ENCODE peak calls at places on chromosomes 13 and 19, in ten cellular contexts. One of them, this sample, is unnamed. For H3K4me1 and H3K36me3, the result is how much of the 10 kb centered on the place peaks cover.

GRCh38 chr19:7211191-7211988 is 82.8 kb downstream of the INSR start:
- DNase-seq in H1: no peak
- DNase-seq in GM12878: no peak
- DNase-seq in heart left ventricle: peak
- DNase-seq in transverse colon: no peak
- DNase-seq in suprapubic skin: no peak
- DNase-seq in upper lobe of left lung: no peak
- DNase-seq in tibial nerve: no peak
- DNase-seq in endothelial cell of umbilical vein: peak
- DNase-seq in breast epithelium: no peak
- DNase-seq in this sample: peak

GRCh38 chr19:3125900-3126524 is 9.8 kb upstream of the GNA15 start:
- DNase-seq in H1: peak
- DNase-seq in GM12878: no peak
- DNase-seq in heart left ventricle: peak
- DNase-seq in transverse colon: peak
- DNase-seq in suprapubic skin: no peak
- DNase-seq in upper lobe of left lung: peak
- DNase-seq in tibial nerve: no peak
- DNase-seq in endothelial cell of umbilical vein: peak
- DNase-seq in breast epithelium: no peak
- DNase-seq in this sample: peak

GRCh38 chr19:55304279-55304978 is 20.6 kb downstream of the BRSK1 start:
- DNase-seq in H1: peak
- DNase-seq in GM12878: no peak
- DNase-seq in heart left ventricle: peak
- DNase-seq in transverse colon: peak
- DNase-seq in suprapubic skin: no peak
- DNase-seq in upper lobe of left lung: peak
- DNase-seq in tibial nerve: no peak
- DNase-seq in endothelial cell of umbilical vein: no peak
- DNase-seq in breast epithelium: no peak
- DNase-seq in this sample: no peak

GRCh38 chr19:29560313-29561075 is 34.7 kb downstream of the VSTM2B start:
- DNase-seq in H1: no peak
- DNase-seq in GM12878: no peak
- DNase-seq in heart left ventricle: no peak
- DNase-seq in transverse colon: no peak
- DNase-seq in suprapubic skin: peak
- DNase-seq in upper lobe of left lung: no peak
- DNase-seq in tibial nerve: no peak
- DNase-seq in endothelial cell of umbilical vein: no peak
- DNase-seq in breast epithelium: no peak
- DNase-seq in this sample: no peak

GRCh38 chr13:72648513-72649065 is 78.8 kb downstream of the MZT1 start:
- DNase-seq in H1: no peak
- DNase-seq in GM12878: no peak
- DNase-seq in heart left ventricle: no peak
- DNase-seq in transverse colon: no peak
- DNase-seq in suprapubic skin: no peak
- DNase-seq in upper lobe of left lung: no peak
- DNase-seq in tibial nerve: no peak
- DNase-seq in endothelial cell of umbilical vein: no peak
- DNase-seq in breast epithelium: no peak
- DNase-seq in this sample: no peak

GRCh38 chr13:46039421-46040036 is 13.0 kb downstream of the ZC3H13 start:
- DNase-seq in H1: no peak
- DNase-seq in GM12878: no peak
- DNase-seq in heart left ventricle: no peak
- DNase-seq in transverse colon: no peak
- DNase-seq in suprapubic skin: no peak
- DNase-seq in upper lobe of left lung: no peak
- DNase-seq in tibial nerve: no peak
- DNase-seq in endothelial cell of umbilical vein: no peak
- DNase-seq in breast epithelium: no peak
- DNase-seq in this sample: no peak

GRCh38 chr13:113121928-113122420 is 625 bp upstream of the F10 start:
- DNase-seq in H1: no peak
- DNase-seq in GM12878: no peak
- DNase-seq in heart left ventricle: no peak
- DNase-seq in transverse colon: no peak
- DNase-seq in suprapubic skin: peak
- DNase-seq in upper lobe of left lung: peak
- DNase-seq in tibial nerve: no peak
- DNase-seq in endothelial cell of umbilical vein: no peak
- DNase-seq in breast epithelium: peak
- DNase-seq in this sample: peak

GRCh38 chr13:113122571-113123225 is at the start of gene F10:
- DNase-seq in H1: peak
- DNase-seq in GM12878: no peak
- DNase-seq in heart left ventricle: peak
- DNase-seq in transverse colon: peak
- DNase-seq in suprapubic skin: peak
- DNase-seq in upper lobe of left lung: peak
- DNase-seq in tibial nerve: peak
- DNase-seq in endothelial cell of umbilical vein: no peak
- DNase-seq in breast epithelium: peak
- DNase-seq in this sample: peak

GRCh38 chr19:49689133-49690072 is at the start of gene ADM5:
- DNase-seq in H1: peak
- DNase-seq in GM12878: no peak
- DNase-seq in heart left ventricle: peak
- DNase-seq in transverse colon: peak
- DNase-seq in suprapubic skin: peak
- DNase-seq in upper lobe of left lung: peak
- DNase-seq in tibial nerve: no peak
- DNase-seq in endothelial cell of umbilical vein: peak
- DNase-seq in breast epithelium: peak
- DNase-seq in this sample: no peak

GRCh38 chr13:26482451-26483197 is 74.9 kb upstream of the WASF3 start:
- DNase-seq in H1: peak
- DNase-seq in GM12878: peak
- DNase-seq in heart left ventricle: peak
- DNase-seq in transverse colon: peak
- DNase-seq in suprapubic skin: peak
- DNase-seq in upper lobe of left lung: peak
- DNase-seq in tibial nerve: peak
- DNase-seq in endothelial cell of umbilical vein: peak
- DNase-seq in breast epithelium: peak
- DNase-seq in this sample: no peak

GRCh38 chr19:18856385-18857126 is 24.8 kb downstream of the UPF1 start:
- DNase-seq in H1: no peak
- DNase-seq in GM12878: no peak
- DNase-seq in heart left ventricle: no peak
- DNase-seq in transverse colon: no peak
- DNase-seq in suprapubic skin: no peak
- DNase-seq in upper lobe of left lung: no peak
- DNase-seq in tibial nerve: no peak
- DNase-seq in endothelial cell of umbilical vein: no peak
- DNase-seq in breast epithelium: no peak
- DNase-seq in this sample: peak

GRCh38 chr19:51531349-51532315 is at the start of gene SIGLEC6:
- DNase-seq in H1: no peak
- DNase-seq in GM12878: peak
- DNase-seq in heart left ventricle: peak
- DNase-seq in transverse colon: peak
- DNase-seq in suprapubic skin: no peak
- DNase-seq in upper lobe of left lung: peak
- DNase-seq in tibial nerve: peak
- DNase-seq in endothelial cell of umbilical vein: no peak
- DNase-seq in breast epithelium: no peak
- DNase-seq in this sample: no peak

GRCh38 chr13:29589234-29589633 is 6.3 kb downstream of the SLC7A1 start:
- DNase-seq in H1: no peak
- DNase-seq in GM12878: no peak
- DNase-seq in heart left ventricle: no peak
- DNase-seq in transverse colon: no peak
- DNase-seq in suprapubic skin: no peak
- DNase-seq in upper lobe of left lung: no peak
- DNase-seq in tibial nerve: no peak
- DNase-seq in endothelial cell of umbilical vein: no peak
- DNase-seq in breast epithelium: no peak
- DNase-seq in this sample: no peak

GRCh38 chr13:36998624-36999041 is 507 bp downstream of the ALG5 start:
- DNase-seq in H1: peak
- DNase-seq in GM12878: no peak
- DNase-seq in heart left ventricle: no peak
- DNase-seq in transverse colon: peak
- DNase-seq in suprapubic skin: peak
- DNase-seq in upper lobe of left lung: peak
- DNase-seq in tibial nerve: no peak
- DNase-seq in endothelial cell of umbilical vein: no peak
- DNase-seq in breast epithelium: no peak
- DNase-seq in this sample: peak

GRCh38 chr19:3745363-3746045 is 16.0 kb downstream of the APBA3 start:
- DNase-seq in H1: no peak
- DNase-seq in GM12878: no peak
- DNase-seq in heart left ventricle: no peak
- DNase-seq in transverse colon: no peak
- DNase-seq in suprapubic skin: no peak
- DNase-seq in upper lobe of left lung: no peak
- DNase-seq in tibial nerve: no peak
- DNase-seq in endothelial cell of umbilical vein: no peak
- DNase-seq in breast epithelium: no peak
- DNase-seq in this sample: no peak

GRCh38 chr19:33032218-33032781 is 32.4 kb downstream of the RHPN2 start:
- DNase-seq in H1: no peak
- DNase-seq in GM12878: no peak
- DNase-seq in heart left ventricle: no peak
- DNase-seq in transverse colon: peak
- DNase-seq in suprapubic skin: no peak
- DNase-seq in upper lobe of left lung: no peak
- DNase-seq in tibial nerve: no peak
- DNase-seq in endothelial cell of umbilical vein: no peak
- DNase-seq in breast epithelium: no peak
- DNase-seq in this sample: no peak

GRCh38 chr19:37718357-37718756 is 1.2 kb downstream of the ZNF607 start:
- DNase-seq in H1: no peak
- DNase-seq in GM12878: no peak
- DNase-seq in heart left ventricle: no peak
- DNase-seq in transverse colon: no peak
- DNase-seq in suprapubic skin: no peak
- DNase-seq in upper lobe of left lung: no peak
- DNase-seq in tibial nerve: no peak
- DNase-seq in endothelial cell of umbilical vein: no peak
- DNase-seq in breast epithelium: no peak
- DNase-seq in this sample: no peak

GRCh38 chr13:97174638-97175037 is 47.5 kb upstream of the MBNL2 start:
- DNase-seq in H1: no peak
- DNase-seq in GM12878: no peak
- DNase-seq in heart left ventricle: no peak
- DNase-seq in transverse colon: no peak
- DNase-seq in suprapubic skin: no peak
- DNase-seq in upper lobe of left lung: no peak
- DNase-seq in tibial nerve: no peak
- DNase-seq in endothelial cell of umbilical vein: no peak
- DNase-seq in breast epithelium: no peak
- DNase-seq in this sample: no peak
- H3K4me1 ChIP-seq in H1: under half
- H3K4me1 ChIP-seq in GM12878: under half
- H3K4me1 ChIP-seq in heart left ventricle: under half
- H3K4me1 ChIP-seq in transverse colon: under half
- H3K4me1 ChIP-seq in suprapubic skin: under half
- H3K4me1 ChIP-seq in upper lobe of left lung: under half
- H3K4me1 ChIP-seq in tibial nerve: under half
- H3K4me1 ChIP-seq in endothelial cell of umbilical vein: under half
- H3K4me1 ChIP-seq in breast epithelium: under half
- H3K4me1 ChIP-seq in this sample: under half

GRCh38 chr19:14053500-14053899 is 8.4 kb downstream of the PALM3 start:
- DNase-seq in H1: no peak
- DNase-seq in GM12878: no peak
- DNase-seq in heart left ventricle: no peak
- DNase-seq in transverse colon: no peak
- DNase-seq in suprapubic skin: no peak
- DNase-seq in upper lobe of left lung: no peak
- DNase-seq in tibial nerve: no peak
- DNase-seq in endothelial cell of umbilical vein: no peak
- DNase-seq in breast epithelium: no peak
- DNase-seq in this sample: no peak
- TF ChIP-seq POLR2A in H1: no peak
- TF ChIP-seq POLR2A in GM12878: no peak
- TF ChIP-seq POLR2A in heart left ventricle: no peak
- TF ChIP-seq POLR2A in transverse colon: no peak
- TF ChIP-seq POLR2A in suprapubic skin: no peak
- TF ChIP-seq POLR2A in upper lobe of left lung: no peak
- TF ChIP-seq POLR2A in tibial nerve: no peak
- TF ChIP-seq POLR2A in endothelial cell of umbilical vein: no peak
- TF ChIP-seq POLR2A in breast epithelium: no peak
- TF ChIP-seq POLR2A in this sample: no peak

DNA sequence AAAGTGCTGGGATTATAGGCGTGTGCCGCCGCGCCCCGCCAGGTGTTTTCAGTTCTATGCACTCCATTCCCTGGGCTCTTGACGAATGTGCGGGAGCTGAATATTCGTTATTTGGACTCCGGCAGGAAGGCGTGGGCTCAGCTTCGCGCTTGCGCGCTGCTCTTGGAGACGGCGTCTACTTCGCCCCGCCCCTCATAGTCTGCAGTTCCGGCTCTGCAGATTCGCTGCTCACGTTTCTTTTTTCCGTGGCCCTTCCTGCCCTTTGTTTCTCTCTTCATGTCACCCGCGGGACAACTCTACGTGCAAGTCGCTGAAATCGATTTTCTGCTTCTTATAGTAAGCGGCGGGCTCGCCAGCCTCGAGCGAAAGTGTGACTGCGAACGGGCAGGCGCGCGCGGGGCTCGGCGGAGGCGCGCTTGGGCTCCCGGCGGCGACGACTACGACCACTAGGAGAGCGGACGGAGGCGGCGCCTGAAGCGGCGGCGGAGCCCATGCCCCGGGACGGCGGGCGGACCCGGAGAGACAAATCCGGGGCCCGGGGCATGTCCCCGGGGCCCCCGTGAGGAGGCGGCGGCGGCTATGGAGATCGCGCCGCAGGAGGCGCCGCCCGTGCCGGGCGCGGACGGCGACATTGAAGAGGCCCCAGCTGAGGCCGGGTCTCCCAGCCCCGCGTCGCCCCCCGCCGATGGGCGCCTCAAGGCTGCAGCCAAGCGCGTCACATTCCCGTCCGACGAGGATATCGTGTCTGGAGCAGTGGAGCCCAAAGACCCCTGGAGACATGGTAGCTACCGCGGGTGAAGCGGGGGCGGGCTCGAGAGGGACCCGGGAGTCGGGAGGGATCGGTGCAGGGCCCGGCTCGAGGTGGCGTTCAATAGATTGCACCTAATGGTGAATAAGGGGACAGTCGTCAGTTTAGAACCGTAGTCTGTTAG is at the start of gene PPP1R37:
- DNase-seq in H1: peak
- DNase-seq in GM12878: peak
- DNase-seq in heart left ventricle: peak
- DNase-seq in transverse colon: peak
- DNase-seq in suprapubic skin: peak
- DNase-seq in upper lobe of left lung: peak
- DNase-seq in tibial nerve: peak
- DNase-seq in endothelial cell of umbilical vein: peak
- DNase-seq in breast epithelium: peak
- DNase-seq in this sample: peak
- H3K36me3 ChIP-seq in H1: under half
- H3K36me3 ChIP-seq in GM12878: under half
- H3K36me3 ChIP-seq in heart left ventricle: under half
- H3K36me3 ChIP-seq in transverse colon: under half
- H3K36me3 ChIP-seq in suprapubic skin: under half
- H3K36me3 ChIP-seq in upper lobe of left lung: under half
- H3K36me3 ChIP-seq in tibial nerve: under half
- H3K36me3 ChIP-seq in endothelial cell of umbilical vein: under half
- H3K36me3 ChIP-seq in breast epithelium: under half
- H3K36me3 ChIP-seq in this sample: under half

GRCh38 chr19:40604647-40605200 is 3.6 kb downstream of the LTBP4 start:
- DNase-seq in H1: no peak
- DNase-seq in GM12878: no peak
- DNase-seq in heart left ventricle: peak
- DNase-seq in transverse colon: peak
- DNase-seq in suprapubic skin: no peak
- DNase-seq in upper lobe of left lung: no peak
- DNase-seq in tibial nerve: no peak
- DNase-seq in endothelial cell of umbilical vein: no peak
- DNase-seq in breast epithelium: no peak
- DNase-seq in this sample: no peak
- H3K4me1 ChIP-seq in H1: under half
- H3K4me1 ChIP-seq in GM12878: under half
- H3K4me1 ChIP-seq in heart left ventricle: under half
- H3K4me1 ChIP-seq in transverse colon: half or more
- H3K4me1 ChIP-seq in suprapubic skin: half or more
- H3K4me1 ChIP-seq in upper lobe of left lung: half or more
- H3K4me1 ChIP-seq in tibial nerve: half or more
- H3K4me1 ChIP-seq in endothelial cell of umbilical vein: under half
- H3K4me1 ChIP-seq in breast epithelium: under half
- H3K4me1 ChIP-seq in this sample: under half

This sample was measured in right lobe of liver.